ENCODE peak calls at places on chromosomes 2 and 18, in five cellular contexts. One of them, this sample, is unnamed.
A peak's percentile ranks its signal among the peaks of the same experiment; 100 is the strongest.

GRCh38 chr2:118264591-118264990 is 176.3 kb downstream of the INSIG2 start:
- DNase-seq in adipocyte: no peak
- DNase-seq in ELF-1: no peak
- DNase-seq in T-cell: no peak
- DNase-seq in RKO: no peak
- DNase-seq in this sample: no peak

GRCh38 chr2:231000211-231000904 is 4.4 kb downstream of the SPATA3 start:
- DNase-seq in adipocyte: no peak
- DNase-seq in ELF-1: peak; percentile 66
- DNase-seq in T-cell: no peak
- DNase-seq in RKO: no peak
- DNase-seq in this sample: peak; percentile 88

GRCh38 chr18:45353530-45353929 is 261.7 kb upstream of the SLC14A2 start:
- DNase-seq in adipocyte: peak; percentile 37
- DNase-seq in ELF-1: no peak
- DNase-seq in T-cell: no peak
- DNase-seq in RKO: no peak
- DNase-seq in this sample: no peak

GRCh38 chr2:216742411-216742810 is 47.1 kb upstream of the IGFBP5 start:
- DNase-seq in adipocyte: peak; percentile 30
- DNase-seq in ELF-1: no peak
- DNase-seq in T-cell: no peak
- DNase-seq in RKO: no peak
- DNase-seq in this sample: no peak

GRCh38 chr18:9366126-9366714 is 31.6 kb downstream of the TWSG1 start:
- DNase-seq in adipocyte: peak; percentile 31
- DNase-seq in ELF-1: peak; percentile 92
- DNase-seq in T-cell: no peak
- DNase-seq in RKO: no peak
- DNase-seq in this sample: peak; percentile 87

GRCh38 chr2:135066710-135067109 is 14.6 kb downstream of the RAB3GAP1 start:
- DNase-seq in adipocyte: no peak
- DNase-seq in ELF-1: no peak
- DNase-seq in T-cell: no peak
- DNase-seq in RKO: peak; percentile 52
- DNase-seq in this sample: no peak

GRCh38 chr2:240230424-240230945 is 90.0 kb upstream of the OTOS start:
- DNase-seq in adipocyte: no peak
- DNase-seq in ELF-1: no peak
- DNase-seq in T-cell: no peak
- DNase-seq in RKO: no peak
- DNase-seq in this sample: no peak

GRCh38 chr2:71064754-71065621 is 3.5 kb upstream of the NAGK start:
- DNase-seq in adipocyte: no peak
- DNase-seq in ELF-1: no peak
- DNase-seq in T-cell: no peak
- DNase-seq in RKO: no peak
- DNase-seq in this sample: no peak

GRCh38 chr18:58363767-58364540 is 264.9 kb downstream of the ALPK2 start:
- DNase-seq in adipocyte: peak; percentile 62
- DNase-seq in ELF-1: no peak
- DNase-seq in T-cell: no peak
- DNase-seq in RKO: peak; percentile 54
- DNase-seq in this sample: no peak

GRCh38 chr2:69798466-69798908 is 31.0 kb upstream of the GMCL1 start:
- DNase-seq in adipocyte: peak; percentile 36
- DNase-seq in ELF-1: peak; percentile 89
- DNase-seq in T-cell: no peak
- DNase-seq in RKO: no peak
- DNase-seq in this sample: no peak

GRCh38 chr2:215277942-215278341 is 33.9 kb upstream of the ATIC start:
- DNase-seq in adipocyte: no peak
- DNase-seq in ELF-1: no peak
- DNase-seq in T-cell: no peak
- DNase-seq in RKO: no peak
- DNase-seq in this sample: no peak

GRCh38 chr18:21599585-21600525 is 649 bp downstream of the ESCO1 start:
- DNase-seq in adipocyte: peak; percentile 64
- DNase-seq in ELF-1: no peak
- DNase-seq in T-cell: no peak
- DNase-seq in RKO: peak; percentile 49
- DNase-seq in this sample: peak; percentile 90